ENCODE peak calls at places on chromosome 3, in four cellular contexts. V, C, B and M are unnamed samples.

GRCh38 chr3:154218728-154219127 is 97.5 kb downstream of the ARHGEF26 start:
- DNase-seq in C (no peak), B (no peak), V (no peak), M (no peak)

GRCh38 chr3:51959651-51960050 is 4.5 kb downstream of the GPR62 start:
- DNase-seq in C (no peak), V (no peak), B (no peak), M (no peak)

GRCh38 chr3:120311863-120312794 is 27.1 kb upstream of the GPR156 start:
- DNase-seq in V (no peak), B (no peak), C (no peak), M (peak)

GRCh38 chr3:13078158-13078905 is 5.1 kb upstream of the IQSEC1 start:
- DNase-seq in V (no peak), C (no peak), B (no peak), M (no peak)

GRCh38 chr3:122563717-122564025 is 429 bp downstream of the PARP9 start:
- DNase-seq in B (no peak), C (peak), V (peak), M (peak)

GRCh38 chr3:197994736-197995135 is 34.7 kb downstream of the LMLN start:
- DNase-seq in C (no peak), V (no peak), B (no peak), M (no peak)

GRCh38 chr3:162932503-162932902 is 1435.9 kb downstream of the OTOL1 start:
- DNase-seq in C (no peak), V (no peak), B (no peak), M (no peak)

GRCh38 chr3:11014253-11014652 is 21.7 kb downstream of the SLC6A1 start:
- DNase-seq in B (no peak), C (no peak), V (no peak), M (no peak)

GRCh38 chr3:15892828-15893227 is 95.0 kb upstream of the ANKRD28 start:
- DNase-seq in V (no peak), C (no peak), B (no peak), M (no peak)

GRCh38 chr3:129195731-129196256 is 12.1 kb upstream of the CNBP start:
- DNase-seq in C (peak), B (peak), V (peak), M (peak)

GRCh38 chr3:124315215-124316033 is 323.5 kb upstream of the ROPN1 start:
- DNase-seq in B (no peak), V (no peak), C (no peak), M (no peak)

GRCh38 chr3:52153389-52154096 is 680 bp downstream of the POC1A start:
- DNase-seq in C (peak), B (no peak), V (no peak), M (no peak)

GRCh38 chr3:75180235-75180944 is 483.7 kb upstream of the FRG2C start:
- DNase-seq in C (no peak), B (no peak), V (no peak), M (no peak)

GRCh38 chr3:138479355-138479964 is 45.0 kb downstream of the ESYT3 start:
- DNase-seq in V (no peak), C (peak), B (peak), M (no peak)

GRCh38 chr3:12235691-12236090 is 53.2 kb upstream of the PPARG start:
- DNase-seq in B (no peak), C (no peak), V (no peak), M (no peak)

GRCh38 chr3:155252535-155252934 is 40.9 kb downstream of the STRIT1 start:
- DNase-seq in C (no peak), B (no peak), V (no peak), M (no peak)

GRCh38 chr3:158105710-158106438 is at the start of gene SHOX2:
- DNase-seq in B (no peak), C (peak), V (peak), M (peak)

GRCh38 chr3:140384876-140385275 is 293.0 kb upstream of the TRIM42 start:
- DNase-seq in B (no peak), V (no peak), C (no peak), M (no peak)

GRCh38 chr3:164459526-164460151 is 618.7 kb downstream of the SI start:
- DNase-seq in V (no peak), C (no peak), B (no peak), M (no peak)

GRCh38 chr3:46208167-46208704 is at the start of gene CCR1:
- DNase-seq in C (peak), V (no peak), B (no peak), M (peak)

GRCh38 chr3:197355713-197356112 is 57.3 kb upstream of the DLG1 start:
- DNase-seq in V (no peak), C (no peak), B (no peak), M (no peak)

GRCh38 chr3:106059953-106060517 is 191.2 kb upstream of the CBLB start:
- DNase-seq in C (no peak), B (no peak), V (no peak), M (no peak)

GRCh38 chr3:118485693-118486092 is 549.0 kb downstream of the IGSF11 start:
- DNase-seq in B (no peak), V (no peak), C (no peak), M (no peak)

GRCh38 chr3:138768126-138768525 is 66.6 kb downstream of the PIK3CB start:
- DNase-seq in B (no peak), C (no peak), V (no peak), M (no peak)

GRCh38 chr3:194253270-194253669 is 97.9 kb downstream of the CPN2 start:
- DNase-seq in B (no peak), C (no peak), V (no peak), M (no peak)

GRCh38 chr3:194256040-194256945 is 94.8 kb downstream of the CPN2 start:
- DNase-seq in V (no peak), C (no peak), B (no peak), M (no peak)

GRCh38 chr3:194254032-194254431 is 97.1 kb downstream of the CPN2 start:
- DNase-seq in V (no peak), C (no peak), B (no peak), M (no peak)

GRCh38 chr3:194257030-194257657 is 94.0 kb downstream of the CPN2 start:
- DNase-seq in B (no peak), V (no peak), C (no peak), M (no peak)

DNA sequence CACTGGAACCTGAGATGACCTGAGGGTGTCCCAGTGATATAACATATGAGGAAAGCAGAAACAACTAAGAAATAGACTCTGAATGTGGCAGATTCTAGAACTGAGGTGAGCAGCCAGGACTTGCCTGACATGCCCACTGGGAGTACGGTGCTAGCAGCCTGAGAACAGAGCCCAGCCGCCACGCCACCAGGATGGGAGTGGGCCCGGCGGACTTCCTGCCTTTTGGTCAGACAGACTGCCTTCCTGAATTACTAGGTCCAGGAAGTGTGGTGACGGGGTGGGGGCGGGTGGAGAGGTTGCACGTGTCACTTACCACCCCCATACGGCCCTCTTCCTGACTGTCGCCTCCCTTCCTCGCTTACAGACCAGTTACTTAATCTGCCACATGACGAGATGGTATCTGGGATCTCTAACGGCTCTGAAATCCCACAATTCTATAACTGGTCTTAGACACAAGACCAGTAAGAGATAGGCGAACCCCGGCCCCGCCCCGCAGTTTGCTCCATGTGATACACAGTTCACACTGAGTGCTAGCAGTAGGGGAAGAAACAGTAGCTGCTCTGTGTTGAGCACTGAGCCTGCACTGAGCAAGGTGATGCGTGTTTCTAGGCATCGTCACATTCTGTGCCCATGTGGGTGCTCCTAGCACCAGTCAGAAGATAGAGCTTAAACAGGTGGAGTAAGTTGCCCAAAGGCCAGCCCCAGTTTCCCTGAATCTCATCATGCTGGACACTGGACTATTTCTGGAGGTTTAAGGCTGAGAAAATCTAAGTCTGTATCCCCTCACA is 95.7 kb downstream of the CPN2 start:
- DNase-seq in V (peak), B (no peak), C (peak), M (peak)
- H3K27ac ChIP-seq in V (no peak), B (peak), C (peak), M (peak)

GRCh38 chr3:64214002-64214696 is 11.1 kb downstream of the PRICKLE2 start:
- DNase-seq in B (no peak), V (peak), C (no peak), M (peak)
- H3K4me3 ChIP-seq in B (no peak), V (peak), C (no peak), M (peak)

GRCh38 chr3:71127052-71127451 is 456.5 kb downstream of the FOXP1 start:
- DNase-seq in C (no peak), V (no peak), B (no peak), M (no peak)
- H3K27ac ChIP-seq in C (no peak), V (peak), B (no peak), M (peak)

GRCh38 chr3:30679045-30679444 is 72.6 kb downstream of the TGFBR2 start:
- DNase-seq in C (no peak), V (no peak), B (no peak), M (no peak)

GRCh38 chr3:30682434-30683155 is 76.2 kb downstream of the TGFBR2 start:
- DNase-seq in C (peak), V (no peak), B (no peak), M (no peak)

GRCh38 chr3:30681276-30682211 is 75.1 kb downstream of the TGFBR2 start:
- DNase-seq in B (no peak), C (no peak), V (peak), M (peak)

GRCh38 chr3:30683769-30684168 is 77.4 kb downstream of the TGFBR2 start:
- DNase-seq in C (no peak), V (no peak), B (no peak), M (no peak)

DNA sequence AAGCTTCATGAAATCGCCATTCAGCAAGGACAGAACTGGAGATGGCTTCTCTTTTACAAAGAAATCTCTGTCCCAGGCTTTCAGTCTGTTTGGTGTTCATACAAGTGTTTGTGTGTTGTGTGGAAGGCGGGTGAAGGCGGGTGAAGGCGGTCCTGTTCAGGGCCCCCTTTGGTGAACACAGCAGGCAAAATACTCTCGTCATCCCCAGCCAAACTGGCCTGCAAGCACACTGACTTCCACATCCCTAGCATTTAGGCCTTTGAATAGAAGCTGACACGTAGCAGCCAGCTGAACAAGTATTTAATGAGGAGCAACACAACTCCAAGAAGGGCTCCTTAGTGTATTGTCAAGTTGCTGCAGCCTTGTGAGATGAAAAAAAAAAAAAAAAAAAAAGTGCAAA is 74.4 kb downstream of the TGFBR2 start:
- DNase-seq in B (no peak), V (no peak), C (no peak), M (peak)
- H3K4me3 ChIP-seq in B (no peak), V (no peak), C (no peak), M (no peak)

GRCh38 chr3:14401692-14402303 is 608 bp upstream of the SLC6A6 start:
- DNase-seq in V (no peak), C (no peak), B (no peak), M (no peak)
- H3K27ac ChIP-seq in V (peak), C (peak), B (peak), M (peak)

DNA sequence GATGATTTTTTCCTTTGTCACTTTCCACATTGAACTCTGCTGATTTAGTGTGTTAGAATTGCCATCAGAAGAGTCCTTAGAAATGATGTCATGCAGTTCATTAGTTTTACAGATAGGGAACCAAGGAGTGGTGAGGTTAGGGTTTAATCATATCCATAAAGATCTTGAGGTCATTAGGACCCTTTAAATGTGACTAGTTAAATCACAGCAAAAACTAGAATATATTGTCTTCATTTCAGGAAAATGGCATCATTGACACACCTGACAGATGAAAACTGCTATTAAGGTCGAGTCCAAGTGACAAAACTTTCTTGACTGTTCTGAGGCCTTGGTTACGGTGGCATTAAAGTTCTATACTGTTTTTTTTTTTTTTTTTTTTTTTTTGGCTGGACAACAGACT is 50.5 kb downstream of the MBNL1 start:
- DNase-seq in C (no peak), V (no peak), B (no peak), M (no peak)
- H3K4me3 ChIP-seq in C (no peak), V (no peak), B (no peak), M (no peak)

GRCh38 chr3:152102410-152102809 is 166.3 kb upstream of the MBNL1 start:
- DNase-seq in B (no peak), C (no peak), V (no peak), M (no peak)
- H3K27ac ChIP-seq in B (no peak), C (no peak), V (no peak), M (no peak)

GRCh38 chr3:151395806-151396205 is 11.3 kb upstream of the P2RY12 start:
- DNase-seq in C (peak), B (peak), V (no peak), M (no peak)

GRCh38 chr3:151393146-151393831 is 8.7 kb upstream of the P2RY12 start:
- DNase-seq in C (no peak), B (no peak), V (no peak), M (no peak)

GRCh38 chr3:151394611-151395010 is 10.1 kb upstream of the P2RY12 start:
- DNase-seq in B (no peak), V (no peak), C (no peak), M (no peak)

GRCh38 chr3:151391715-151392114 is 7.2 kb upstream of the P2RY12 start:
- DNase-seq in V (no peak), C (no peak), B (no peak), M (no peak)

DNA sequence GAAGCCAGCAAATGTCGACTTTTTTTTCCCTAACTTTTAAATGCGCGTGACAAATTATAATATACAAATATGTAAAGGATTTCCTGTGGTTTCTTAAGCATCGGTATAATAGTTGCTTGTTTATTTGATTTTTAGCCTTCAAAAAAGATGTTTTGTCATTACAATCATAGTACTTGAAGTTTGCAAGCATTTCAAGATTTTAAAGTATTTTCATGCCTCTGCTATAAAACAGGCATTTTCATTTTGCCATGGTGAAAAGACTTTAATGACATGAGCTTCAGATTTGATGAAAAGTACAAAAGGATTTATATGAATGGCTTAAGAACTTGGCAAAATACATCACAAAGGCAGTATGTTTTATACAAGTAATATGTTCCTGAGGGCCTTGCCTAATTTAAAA is 9.4 kb upstream of the P2RY12 start:
- DNase-seq in V (no peak), B (no peak), C (no peak), M (no peak)
- H3K4me3 ChIP-seq in V (no peak), B (no peak), C (no peak), M (no peak)

DNA sequence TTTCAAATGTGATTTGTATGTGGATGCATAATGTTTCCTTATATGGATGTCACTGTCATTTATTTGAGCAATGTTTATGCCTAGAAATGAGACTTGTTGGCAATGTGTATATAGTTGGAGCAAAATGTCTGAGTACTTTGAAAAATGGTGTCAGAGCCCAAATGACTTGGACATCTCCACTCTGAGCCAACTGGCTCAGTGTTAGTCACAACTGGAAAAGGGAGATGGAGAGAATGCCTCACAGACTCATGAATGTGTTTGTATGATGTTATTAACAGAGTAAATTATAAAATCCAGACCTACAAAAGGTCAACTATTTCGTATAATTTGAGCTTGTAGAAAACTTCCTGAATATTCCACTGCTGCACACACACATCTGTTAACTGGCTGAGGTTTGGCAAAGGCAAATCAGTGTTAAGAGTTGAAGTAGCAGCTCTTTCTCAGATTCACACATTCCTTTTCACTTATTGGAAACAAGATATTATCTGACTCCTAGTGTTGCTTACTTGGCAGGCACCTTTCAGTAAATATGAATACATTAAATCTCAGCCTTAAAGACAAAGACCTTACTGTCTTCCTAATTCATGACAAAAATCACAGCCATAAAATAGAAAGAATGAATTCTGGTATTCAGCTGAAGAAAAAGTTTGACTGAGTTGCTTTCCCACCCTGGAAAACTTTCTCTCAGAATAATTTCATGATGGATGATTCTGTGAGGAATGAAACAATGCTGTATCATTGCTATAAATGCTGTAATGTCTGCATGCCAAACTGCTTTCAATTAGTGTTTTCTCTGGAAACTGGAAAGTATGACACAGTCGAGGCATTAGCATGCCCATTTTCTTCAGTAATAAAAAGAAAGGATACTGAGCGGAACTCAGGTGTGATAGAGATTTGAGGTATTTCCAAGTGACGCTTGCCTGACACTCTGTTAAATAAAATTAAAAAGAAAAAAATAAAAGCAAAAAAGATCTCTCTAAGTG is 27.0 kb downstream of the ADIPOQ start:
- DNase-seq in C (no peak), V (no peak), B (no peak), M (no peak)
- H3K27ac ChIP-seq in C (no peak), V (no peak), B (no peak), M (no peak)